ENCODE peak calls at places on chromosomes 16 and 17, in eight cellular contexts. One of them, this sample, is unnamed.

GRCh38 chr17:78962345-78962983 is 17.3 kb downstream of the LGALS3BP start:
- DNase-seq in transverse colon: peak; percentile 71
- DNase-seq in A549: no peak
- DNase-seq in lung: no peak
- DNase-seq in testis: no peak
- DNase-seq in heart right ventricle: no peak
- DNase-seq in RWPE1: no peak
- DNase-seq in heart left ventricle: no peak
- DNase-seq in this sample: peak; percentile 56

GRCh38 chr17:60645918-60646523 is 31.6 kb upstream of the BCAS3 start:
- DNase-seq in RWPE1: no peak
- DNase-seq in transverse colon: no peak
- DNase-seq in testis: no peak
- DNase-seq in A549: no peak
- DNase-seq in heart left ventricle: no peak
- DNase-seq in lung: no peak
- DNase-seq in heart right ventricle: no peak
- DNase-seq in this sample: no peak

GRCh38 chr17:146983-147761 is 9.8 kb downstream of the SCGB1C2 start:
- DNase-seq in A549: no peak
- DNase-seq in testis: peak; percentile 13
- DNase-seq in heart left ventricle: no peak
- DNase-seq in heart right ventricle: peak; percentile 4
- DNase-seq in RWPE1: no peak
- DNase-seq in transverse colon: no peak
- DNase-seq in lung: no peak
- DNase-seq in this sample: peak; percentile 71

GRCh38 chr17:48215583-48216139 is 108.1 kb downstream of the SNX11 start:
- DNase-seq in transverse colon: peak; percentile 11
- DNase-seq in RWPE1: peak; percentile 54
- DNase-seq in A549: peak; percentile 75
- DNase-seq in heart left ventricle: no peak
- DNase-seq in heart right ventricle: no peak
- DNase-seq in testis: no peak
- DNase-seq in lung: no peak
- DNase-seq in this sample: no peak

GRCh38 chr16:87579691-87580090 is 22.6 kb upstream of the JPH3 start:
- DNase-seq in RWPE1: no peak
- DNase-seq in heart right ventricle: no peak
- DNase-seq in A549: no peak
- DNase-seq in heart left ventricle: no peak
- DNase-seq in lung: no peak
- DNase-seq in testis: no peak
- DNase-seq in transverse colon: no peak
- DNase-seq in this sample: no peak

GRCh38 chr17:72492494-72492893 is 371.7 kb downstream of the SOX9 start:
- DNase-seq in testis: no peak
- DNase-seq in heart right ventricle: no peak
- DNase-seq in lung: no peak
- DNase-seq in RWPE1: no peak
- DNase-seq in A549: no peak
- DNase-seq in heart left ventricle: no peak
- DNase-seq in transverse colon: no peak
- DNase-seq in this sample: no peak

GRCh38 chr16:23836078-23836403 is 258 bp downstream of the PRKCB start:
- DNase-seq in testis: no peak
- DNase-seq in heart left ventricle: no peak
- DNase-seq in A549: no peak
- DNase-seq in RWPE1: no peak
- DNase-seq in lung: no peak
- DNase-seq in transverse colon: no peak
- DNase-seq in heart right ventricle: no peak
- DNase-seq in this sample: no peak

GRCh38 chr16:88387941-88388627 is 5.3 kb downstream of the ZNF469 start:
- DNase-seq in A549: peak; percentile 74
- DNase-seq in heart left ventricle: no peak
- DNase-seq in transverse colon: peak; percentile 82
- DNase-seq in heart right ventricle: no peak
- DNase-seq in lung: peak; percentile 83
- DNase-seq in testis: peak; percentile 36
- DNase-seq in RWPE1: no peak
- DNase-seq in this sample: peak; percentile 87

GRCh38 chr17:19342611-19343255 is 19.8 kb downstream of the B9D1 start:
- DNase-seq in heart left ventricle: no peak
- DNase-seq in lung: no peak
- DNase-seq in RWPE1: no peak
- DNase-seq in testis: no peak
- DNase-seq in heart right ventricle: no peak
- DNase-seq in transverse colon: no peak
- DNase-seq in A549: no peak
- DNase-seq in this sample: no peak

GRCh38 chr17:50047488-50048126 is 8.3 kb upstream of the ITGA3 start:
- DNase-seq in testis: no peak
- DNase-seq in lung: no peak
- DNase-seq in transverse colon: no peak
- DNase-seq in A549: no peak
- DNase-seq in heart right ventricle: no peak
- DNase-seq in RWPE1: peak; percentile 85
- DNase-seq in heart left ventricle: no peak
- DNase-seq in this sample: peak; percentile 80

GRCh38 chr17:82365586-82366295 is 5.8 kb upstream of the UTS2R start:
- DNase-seq in A549: no peak
- DNase-seq in testis: no peak
- DNase-seq in heart left ventricle: no peak
- DNase-seq in lung: no peak
- DNase-seq in RWPE1: no peak
- DNase-seq in heart right ventricle: no peak
- DNase-seq in transverse colon: no peak
- DNase-seq in this sample: no peak

GRCh38 chr16:66568355-66568754 is 2.1 kb downstream of the CMTM1 start:
- DNase-seq in lung: no peak
- DNase-seq in testis: no peak
- DNase-seq in RWPE1: no peak
- DNase-seq in heart left ventricle: no peak
- DNase-seq in transverse colon: no peak
- DNase-seq in heart right ventricle: no peak
- DNase-seq in A549: no peak
- DNase-seq in this sample: no peak

GRCh38 chr17:45677770-45678169 is 106.3 kb upstream of the CRHR1 start:
- DNase-seq in A549: no peak
- DNase-seq in transverse colon: no peak
- DNase-seq in RWPE1: no peak
- DNase-seq in lung: no peak
- DNase-seq in heart right ventricle: no peak
- DNase-seq in heart left ventricle: no peak
- DNase-seq in testis: no peak
- DNase-seq in this sample: no peak

GRCh38 chr17:50661348-50661747 is 26.7 kb downstream of the ABCC3 start:
- DNase-seq in testis: no peak
- DNase-seq in lung: no peak
- DNase-seq in heart left ventricle: no peak
- DNase-seq in heart right ventricle: no peak
- DNase-seq in transverse colon: no peak
- DNase-seq in A549: no peak
- DNase-seq in RWPE1: no peak
- DNase-seq in this sample: peak; percentile 22

GRCh38 chr17:8122391-8122922 is 1.4 kb downstream of the HES7 start:
- DNase-seq in heart right ventricle: peak; percentile 24
- DNase-seq in heart left ventricle: no peak
- DNase-seq in RWPE1: no peak
- DNase-seq in A549: no peak
- DNase-seq in testis: no peak
- DNase-seq in lung: no peak
- DNase-seq in transverse colon: no peak
- DNase-seq in this sample: no peak

GRCh38 chr17:5526821-5527598 is 40.6 kb downstream of the MIS12 start:
- DNase-seq in transverse colon: peak; percentile 26
- DNase-seq in heart left ventricle: peak; percentile 92
- DNase-seq in lung: no peak
- DNase-seq in A549: peak; percentile 90
- DNase-seq in heart right ventricle: peak; percentile 79
- DNase-seq in testis: no peak
- DNase-seq in RWPE1: peak; percentile 87
- DNase-seq in this sample: peak; percentile 86

GRCh38 chr17:75691371-75692290 is 24.5 kb downstream of the SAP30BP start:
- DNase-seq in heart left ventricle: no peak
- DNase-seq in lung: no peak
- DNase-seq in heart right ventricle: no peak
- DNase-seq in RWPE1: no peak
- DNase-seq in A549: no peak
- DNase-seq in testis: no peak
- DNase-seq in transverse colon: no peak
- DNase-seq in this sample: no peak

GRCh38 chr17:40074871-40075215 is 12.1 kb downstream of the THRA start:
- DNase-seq in transverse colon: no peak
- DNase-seq in lung: no peak
- DNase-seq in heart right ventricle: no peak
- DNase-seq in testis: peak; percentile 55
- DNase-seq in RWPE1: no peak
- DNase-seq in A549: no peak
- DNase-seq in heart left ventricle: no peak
- DNase-seq in this sample: no peak
- H3K27ac ChIP-seq in transverse colon: peak overlapping the region; percentile 98
- H3K27ac ChIP-seq in lung: peak overlapping the region; percentile 88
- H3K27ac ChIP-seq in heart right ventricle: peak overlapping the region; percentile 90
- H3K27ac ChIP-seq in testis: peak overlapping the region; percentile 97
- H3K27ac ChIP-seq in RWPE1: peak overlapping the region; percentile 95
- H3K27ac ChIP-seq in A549: peak overlapping the region; percentile 95
- H3K27ac ChIP-seq in heart left ventricle: peak overlapping the region; percentile 79
- H3K27ac ChIP-seq in this sample: peak overlapping the region; percentile 97

GRCh38 chr17:54901230-54901847 is 687 bp downstream of the TOM1L1 start:
- DNase-seq in transverse colon: peak; percentile 28
- DNase-seq in lung: peak; percentile 35
- DNase-seq in heart right ventricle: no peak
- DNase-seq in A549: peak; percentile 57
- DNase-seq in heart left ventricle: no peak
- DNase-seq in testis: no peak
- DNase-seq in RWPE1: peak; percentile 89
- DNase-seq in this sample: no peak

GRCh38 chr17:54903375-54903774 is 2.7 kb downstream of the TOM1L1 start:
- DNase-seq in testis: peak; percentile 58
- DNase-seq in transverse colon: peak; percentile 19
- DNase-seq in heart left ventricle: peak; percentile 48
- DNase-seq in heart right ventricle: peak; percentile 11
- DNase-seq in lung: peak; percentile 46
- DNase-seq in RWPE1: no peak
- DNase-seq in A549: no peak
- DNase-seq in this sample: peak; percentile 84

GRCh38 chr17:54902611-54903010 is 2.0 kb downstream of the TOM1L1 start:
- DNase-seq in RWPE1: no peak
- DNase-seq in testis: no peak
- DNase-seq in A549: no peak
- DNase-seq in transverse colon: no peak
- DNase-seq in lung: no peak
- DNase-seq in heart right ventricle: no peak
- DNase-seq in heart left ventricle: no peak
- DNase-seq in this sample: no peak

GRCh38 chr17:54900457-54901229 is at the start of gene TOM1L1:
- DNase-seq in heart left ventricle: peak; percentile 74
- DNase-seq in testis: peak; percentile 76
- DNase-seq in RWPE1: peak; percentile 81
- DNase-seq in A549: peak; percentile 89
- DNase-seq in transverse colon: peak; percentile 89
- DNase-seq in lung: peak; percentile 80
- DNase-seq in heart right ventricle: peak; percentile 53
- DNase-seq in this sample: peak; percentile 91

GRCh38 chr17:54902017-54902416 is 1.4 kb downstream of the TOM1L1 start:
- DNase-seq in transverse colon: no peak
- DNase-seq in heart right ventricle: no peak
- DNase-seq in A549: no peak
- DNase-seq in testis: no peak
- DNase-seq in RWPE1: no peak
- DNase-seq in heart left ventricle: no peak
- DNase-seq in lung: no peak
- DNase-seq in this sample: no peak
- H3K27ac ChIP-seq in transverse colon: peak overlapping the region; percentile 76
- H3K27ac ChIP-seq in heart right ventricle: no peak overlapping the region
- H3K27ac ChIP-seq in A549: peak overlapping the region; percentile 91
- H3K27ac ChIP-seq in testis: no peak overlapping the region
- H3K27ac ChIP-seq in RWPE1: peak overlapping the region; percentile 50
- H3K27ac ChIP-seq in heart left ventricle: no peak overlapping the region
- H3K27ac ChIP-seq in lung: no peak overlapping the region
- H3K27ac ChIP-seq in this sample: no peak overlapping the region

GRCh38 chr17:74202879-74203432 is 522 bp upstream of the RPL38 start:
- DNase-seq in heart left ventricle: no peak
- DNase-seq in RWPE1: no peak
- DNase-seq in lung: no peak
- DNase-seq in A549: no peak
- DNase-seq in heart right ventricle: no peak
- DNase-seq in transverse colon: no peak
- DNase-seq in testis: no peak
- DNase-seq in this sample: no peak

GRCh38 chr17:74206332-74206818 is 2.9 kb downstream of the RPL38 start:
- DNase-seq in heart right ventricle: no peak
- DNase-seq in RWPE1: no peak
- DNase-seq in testis: peak; percentile 63
- DNase-seq in A549: no peak
- DNase-seq in lung: no peak
- DNase-seq in transverse colon: no peak
- DNase-seq in heart left ventricle: no peak
- DNase-seq in this sample: no peak

GRCh38 chr17:74204474-74204873 is 996 bp downstream of the RPL38 start:
- DNase-seq in transverse colon: no peak
- DNase-seq in A549: no peak
- DNase-seq in RWPE1: no peak
- DNase-seq in heart left ventricle: no peak
- DNase-seq in lung: no peak
- DNase-seq in heart right ventricle: no peak
- DNase-seq in testis: no peak
- DNase-seq in this sample: no peak

GRCh38 chr17:74203439-74204240 is at the start of gene RPL38:
- DNase-seq in lung: peak; percentile 98
- DNase-seq in heart left ventricle: peak; percentile 97
- DNase-seq in RWPE1: peak; percentile 90
- DNase-seq in transverse colon: peak; percentile 97
- DNase-seq in testis: peak; percentile 99
- DNase-seq in A549: peak; percentile 95
- DNase-seq in heart right ventricle: peak; percentile 98
- DNase-seq in this sample: peak; percentile 97

DNA sequence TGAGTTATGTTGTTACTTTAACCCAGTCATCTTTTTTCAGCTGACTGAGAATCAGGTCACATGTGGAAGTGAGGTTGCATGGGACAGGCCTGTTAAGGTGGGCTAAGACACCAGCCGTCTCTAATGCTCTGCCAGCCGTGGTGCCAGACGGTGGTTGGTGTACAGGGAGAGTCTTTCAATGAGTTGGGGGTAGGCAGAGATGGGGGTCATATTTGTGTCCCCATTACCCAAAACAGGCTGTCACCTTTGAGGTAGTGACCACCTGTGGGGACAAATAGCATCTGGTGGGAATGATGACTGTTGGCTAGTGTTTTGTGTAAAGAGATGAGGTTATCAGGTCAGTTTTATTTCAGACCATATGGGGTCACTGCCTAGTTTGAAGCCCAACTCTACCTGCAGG is 1.8 kb downstream of the RPL38 start:
- DNase-seq in lung: no peak
- DNase-seq in heart left ventricle: no peak
- DNase-seq in heart right ventricle: no peak
- DNase-seq in RWPE1: no peak
- DNase-seq in transverse colon: no peak
- DNase-seq in testis: no peak
- DNase-seq in A549: no peak
- DNase-seq in this sample: no peak
- H3K27ac ChIP-seq in lung: no peak overlapping the region
- H3K27ac ChIP-seq in heart left ventricle: no peak overlapping the region
- H3K27ac ChIP-seq in heart right ventricle: no peak overlapping the region
- H3K27ac ChIP-seq in RWPE1: peak overlapping the region; percentile 77
- H3K27ac ChIP-seq in transverse colon: no peak overlapping the region
- H3K27ac ChIP-seq in testis: no peak overlapping the region
- H3K27ac ChIP-seq in A549: no peak overlapping the region
- H3K27ac ChIP-seq in this sample: no peak overlapping the region

GRCh38 chr16:48022496-48022895 is 133.3 kb downstream of the ABCC12 start:
- DNase-seq in testis: no peak
- DNase-seq in RWPE1: no peak
- DNase-seq in heart right ventricle: no peak
- DNase-seq in heart left ventricle: no peak
- DNase-seq in lung: no peak
- DNase-seq in transverse colon: no peak
- DNase-seq in A549: no peak
- DNase-seq in this sample: no peak
- H3K27ac ChIP-seq in testis: no peak overlapping the region
- H3K27ac ChIP-seq in RWPE1: no peak overlapping the region
- H3K27ac ChIP-seq in heart right ventricle: no peak overlapping the region
- H3K27ac ChIP-seq in heart left ventricle: no peak overlapping the region
- H3K27ac ChIP-seq in lung: no peak overlapping the region
- H3K27ac ChIP-seq in transverse colon: no peak overlapping the region
- H3K27ac ChIP-seq in A549: no peak overlapping the region
- H3K27ac ChIP-seq in this sample: no peak overlapping the region

This sample was measured in kidney.